ENCODE peak calls at places on chromosome 1, in nine cellular contexts. One of them, this sample, is unnamed.

GRCh38 chr1:38246955-38247952 is 200.7 kb upstream of the POU3F1 start:
- DNase-seq in CD8-positive, alpha-beta T cell: no peak
- DNase-seq in cardiac muscle cell: no peak
- DNase-seq in tibial nerve: no peak
- DNase-seq in dorsolateral prefrontal cortex: no peak
- DNase-seq in MM.1S: no peak
- DNase-seq in upper lobe of right lung: no peak
- DNase-seq in ascending aorta: no peak
- DNase-seq in HFF-Myc: peak; percentile 26
- DNase-seq in this sample: no peak

GRCh38 chr1:11281518-11282331 is 8.7 kb downstream of the UBIAD1 start:
- DNase-seq in upper lobe of right lung: no peak
- DNase-seq in HFF-Myc: no peak
- DNase-seq in dorsolateral prefrontal cortex: no peak
- DNase-seq in MM.1S: no peak
- DNase-seq in ascending aorta: peak; percentile 69
- DNase-seq in CD8-positive, alpha-beta T cell: no peak
- DNase-seq in cardiac muscle cell: peak; percentile 95
- DNase-seq in tibial nerve: peak; percentile 8
- DNase-seq in this sample: peak; percentile 90

GRCh38 chr1:153610334-153611023 is 2.5 kb downstream of the S100A16 start:
- DNase-seq in CD8-positive, alpha-beta T cell: no peak
- DNase-seq in tibial nerve: no peak
- DNase-seq in HFF-Myc: no peak
- DNase-seq in cardiac muscle cell: no peak
- DNase-seq in dorsolateral prefrontal cortex: no peak
- DNase-seq in ascending aorta: no peak
- DNase-seq in upper lobe of right lung: no peak
- DNase-seq in MM.1S: no peak
- DNase-seq in this sample: no peak

GRCh38 chr1:238063454-238063853 is 172.7 kb upstream of the ZP4 start:
- DNase-seq in CD8-positive, alpha-beta T cell: no peak
- DNase-seq in cardiac muscle cell: no peak
- DNase-seq in dorsolateral prefrontal cortex: no peak
- DNase-seq in MM.1S: no peak
- DNase-seq in upper lobe of right lung: no peak
- DNase-seq in HFF-Myc: no peak
- DNase-seq in ascending aorta: no peak
- DNase-seq in tibial nerve: no peak
- DNase-seq in this sample: no peak

GRCh38 chr1:19009882-19010321 is 53.4 kb upstream of the IFFO2 start:
- DNase-seq in ascending aorta: peak; percentile 61
- DNase-seq in MM.1S: no peak
- DNase-seq in HFF-Myc: peak; percentile 72
- DNase-seq in tibial nerve: no peak
- DNase-seq in dorsolateral prefrontal cortex: no peak
- DNase-seq in cardiac muscle cell: peak; percentile 65
- DNase-seq in upper lobe of right lung: no peak
- DNase-seq in CD8-positive, alpha-beta T cell: no peak
- DNase-seq in this sample: peak; percentile 64

GRCh38 chr1:167171286-167171929 is 49.3 kb upstream of the POU2F1 start:
- DNase-seq in tibial nerve: no peak
- DNase-seq in CD8-positive, alpha-beta T cell: no peak
- DNase-seq in MM.1S: no peak
- DNase-seq in HFF-Myc: no peak
- DNase-seq in cardiac muscle cell: peak; percentile 19
- DNase-seq in dorsolateral prefrontal cortex: no peak
- DNase-seq in ascending aorta: no peak
- DNase-seq in upper lobe of right lung: no peak
- DNase-seq in this sample: no peak

GRCh38 chr1:192941722-192942411 is 117.3 kb downstream of the UCHL5 start:
- DNase-seq in upper lobe of right lung: no peak
- DNase-seq in cardiac muscle cell: no peak
- DNase-seq in HFF-Myc: no peak
- DNase-seq in ascending aorta: no peak
- DNase-seq in tibial nerve: no peak
- DNase-seq in dorsolateral prefrontal cortex: no peak
- DNase-seq in CD8-positive, alpha-beta T cell: no peak
- DNase-seq in MM.1S: no peak
- DNase-seq in this sample: no peak

GRCh38 chr1:183685112-183685713 is 32.1 kb upstream of the APOBEC4 start:
- DNase-seq in MM.1S: peak; percentile 82
- DNase-seq in CD8-positive, alpha-beta T cell: peak; percentile 18
- DNase-seq in tibial nerve: peak; percentile 29
- DNase-seq in upper lobe of right lung: no peak
- DNase-seq in HFF-Myc: peak; percentile 35
- DNase-seq in dorsolateral prefrontal cortex: no peak
- DNase-seq in cardiac muscle cell: peak; percentile 75
- DNase-seq in ascending aorta: no peak
- DNase-seq in this sample: no peak

GRCh38 chr1:31222176-31222575 is 17.5 kb downstream of the NKAIN1 start:
- DNase-seq in dorsolateral prefrontal cortex: no peak
- DNase-seq in HFF-Myc: no peak
- DNase-seq in cardiac muscle cell: no peak
- DNase-seq in upper lobe of right lung: no peak
- DNase-seq in ascending aorta: no peak
- DNase-seq in CD8-positive, alpha-beta T cell: no peak
- DNase-seq in MM.1S: no peak
- DNase-seq in tibial nerve: no peak
- DNase-seq in this sample: no peak

GRCh38 chr1:42260376-42261078 is 74.5 kb downstream of the FOXJ3 start:
- DNase-seq in CD8-positive, alpha-beta T cell: no peak
- DNase-seq in ascending aorta: no peak
- DNase-seq in upper lobe of right lung: no peak
- DNase-seq in tibial nerve: no peak
- DNase-seq in MM.1S: peak; percentile 69
- DNase-seq in cardiac muscle cell: no peak
- DNase-seq in HFF-Myc: no peak
- DNase-seq in dorsolateral prefrontal cortex: no peak
- DNase-seq in this sample: no peak

GRCh38 chr1:42267904-42268303 is 67.1 kb downstream of the FOXJ3 start:
- DNase-seq in HFF-Myc: no peak
- DNase-seq in cardiac muscle cell: no peak
- DNase-seq in upper lobe of right lung: no peak
- DNase-seq in CD8-positive, alpha-beta T cell: no peak
- DNase-seq in ascending aorta: no peak
- DNase-seq in tibial nerve: no peak
- DNase-seq in MM.1S: no peak
- DNase-seq in dorsolateral prefrontal cortex: no peak
- DNase-seq in this sample: no peak

GRCh38 chr1:42264791-42265190 is 70.2 kb downstream of the FOXJ3 start:
- DNase-seq in upper lobe of right lung: no peak
- DNase-seq in HFF-Myc: no peak
- DNase-seq in cardiac muscle cell: no peak
- DNase-seq in dorsolateral prefrontal cortex: no peak
- DNase-seq in MM.1S: no peak
- DNase-seq in CD8-positive, alpha-beta T cell: no peak
- DNase-seq in ascending aorta: no peak
- DNase-seq in tibial nerve: no peak
- DNase-seq in this sample: no peak

GRCh38 chr1:42263019-42263418 is 72.0 kb downstream of the FOXJ3 start:
- DNase-seq in dorsolateral prefrontal cortex: no peak
- DNase-seq in cardiac muscle cell: no peak
- DNase-seq in upper lobe of right lung: no peak
- DNase-seq in CD8-positive, alpha-beta T cell: no peak
- DNase-seq in tibial nerve: no peak
- DNase-seq in ascending aorta: no peak
- DNase-seq in MM.1S: no peak
- DNase-seq in HFF-Myc: no peak
- DNase-seq in this sample: no peak

GRCh38 chr1:42266253-42267135 is 68.5 kb downstream of the FOXJ3 start:
- DNase-seq in upper lobe of right lung: no peak
- DNase-seq in ascending aorta: no peak
- DNase-seq in dorsolateral prefrontal cortex: no peak
- DNase-seq in HFF-Myc: no peak
- DNase-seq in MM.1S: no peak
- DNase-seq in tibial nerve: no peak
- DNase-seq in cardiac muscle cell: no peak
- DNase-seq in CD8-positive, alpha-beta T cell: no peak
- DNase-seq in this sample: no peak
- TF ChIP-seq CTCF in upper lobe of right lung: no peak
- TF ChIP-seq CTCF in ascending aorta: no peak
- TF ChIP-seq CTCF in dorsolateral prefrontal cortex: no peak
- TF ChIP-seq CTCF in HFF-Myc: no peak
- TF ChIP-seq CTCF in MM.1S: no peak
- TF ChIP-seq CTCF in tibial nerve: no peak
- TF ChIP-seq CTCF in cardiac muscle cell: no peak
- TF ChIP-seq CTCF in CD8-positive, alpha-beta T cell: no peak
- TF ChIP-seq CTCF in this sample: no peak

GRCh38 chr1:20551945-20552727 is at the start of gene FAM43B:
- DNase-seq in HFF-Myc: no peak
- DNase-seq in dorsolateral prefrontal cortex: peak; percentile 74
- DNase-seq in tibial nerve: peak; percentile 26
- DNase-seq in cardiac muscle cell: peak; percentile 74
- DNase-seq in upper lobe of right lung: peak; percentile 66
- DNase-seq in ascending aorta: no peak
- DNase-seq in CD8-positive, alpha-beta T cell: no peak
- DNase-seq in MM.1S: no peak
- DNase-seq in this sample: no peak
- H3K4me3 ChIP-seq in HFF-Myc: peak within 1 kb of the TSS; percentile 19
- H3K4me3 ChIP-seq in dorsolateral prefrontal cortex: peak within 1 kb of the TSS; percentile 53
- H3K4me3 ChIP-seq in tibial nerve: no peak within 1 kb of the TSS
- H3K4me3 ChIP-seq in cardiac muscle cell: peak within 1 kb of the TSS; percentile 36
- H3K4me3 ChIP-seq in upper lobe of right lung: peak within 1 kb of the TSS; percentile 28
- H3K4me3 ChIP-seq in ascending aorta: peak within 1 kb of the TSS; percentile 55
- H3K4me3 ChIP-seq in CD8-positive, alpha-beta T cell: no peak within 1 kb of the TSS
- H3K4me3 ChIP-seq in MM.1S: no peak within 1 kb of the TSS
- H3K4me3 ChIP-seq in this sample: peak within 1 kb of the TSS; percentile 33

DNA sequence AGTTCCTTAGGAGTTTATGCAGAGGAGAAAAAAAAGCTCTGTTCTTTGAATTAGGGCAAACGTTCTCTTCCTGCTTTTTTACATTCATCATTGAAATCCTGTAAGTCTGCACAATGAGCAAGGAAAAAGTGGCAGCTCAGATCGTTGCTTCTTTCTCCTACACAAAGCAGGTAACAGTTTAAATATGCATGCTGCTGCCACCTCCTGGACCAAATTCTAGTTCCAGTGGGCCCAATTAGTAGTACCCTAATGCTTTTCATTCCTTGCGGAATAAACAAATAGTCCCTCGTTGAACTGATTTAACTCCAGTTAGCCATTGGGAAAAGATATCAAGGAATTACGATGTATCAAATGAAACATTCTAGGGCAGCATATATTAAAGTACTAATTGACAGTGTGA is 20.1 kb downstream of the YTHDF2 start:
- DNase-seq in HFF-Myc: no peak
- DNase-seq in cardiac muscle cell: peak; percentile 27
- DNase-seq in CD8-positive, alpha-beta T cell: no peak
- DNase-seq in MM.1S: no peak
- DNase-seq in upper lobe of right lung: no peak
- DNase-seq in tibial nerve: no peak
- DNase-seq in ascending aorta: no peak
- DNase-seq in dorsolateral prefrontal cortex: no peak
- DNase-seq in this sample: no peak
- TF ChIP-seq CTCF in HFF-Myc: no peak
- TF ChIP-seq CTCF in cardiac muscle cell: no peak
- TF ChIP-seq CTCF in CD8-positive, alpha-beta T cell: peak; percentile 39
- TF ChIP-seq CTCF in MM.1S: peak; percentile 18
- TF ChIP-seq CTCF in upper lobe of right lung: peak; percentile 24
- TF ChIP-seq CTCF in tibial nerve: no peak
- TF ChIP-seq CTCF in ascending aorta: no peak
- TF ChIP-seq CTCF in dorsolateral prefrontal cortex: no peak
- TF ChIP-seq CTCF in this sample: no peak

DNA sequence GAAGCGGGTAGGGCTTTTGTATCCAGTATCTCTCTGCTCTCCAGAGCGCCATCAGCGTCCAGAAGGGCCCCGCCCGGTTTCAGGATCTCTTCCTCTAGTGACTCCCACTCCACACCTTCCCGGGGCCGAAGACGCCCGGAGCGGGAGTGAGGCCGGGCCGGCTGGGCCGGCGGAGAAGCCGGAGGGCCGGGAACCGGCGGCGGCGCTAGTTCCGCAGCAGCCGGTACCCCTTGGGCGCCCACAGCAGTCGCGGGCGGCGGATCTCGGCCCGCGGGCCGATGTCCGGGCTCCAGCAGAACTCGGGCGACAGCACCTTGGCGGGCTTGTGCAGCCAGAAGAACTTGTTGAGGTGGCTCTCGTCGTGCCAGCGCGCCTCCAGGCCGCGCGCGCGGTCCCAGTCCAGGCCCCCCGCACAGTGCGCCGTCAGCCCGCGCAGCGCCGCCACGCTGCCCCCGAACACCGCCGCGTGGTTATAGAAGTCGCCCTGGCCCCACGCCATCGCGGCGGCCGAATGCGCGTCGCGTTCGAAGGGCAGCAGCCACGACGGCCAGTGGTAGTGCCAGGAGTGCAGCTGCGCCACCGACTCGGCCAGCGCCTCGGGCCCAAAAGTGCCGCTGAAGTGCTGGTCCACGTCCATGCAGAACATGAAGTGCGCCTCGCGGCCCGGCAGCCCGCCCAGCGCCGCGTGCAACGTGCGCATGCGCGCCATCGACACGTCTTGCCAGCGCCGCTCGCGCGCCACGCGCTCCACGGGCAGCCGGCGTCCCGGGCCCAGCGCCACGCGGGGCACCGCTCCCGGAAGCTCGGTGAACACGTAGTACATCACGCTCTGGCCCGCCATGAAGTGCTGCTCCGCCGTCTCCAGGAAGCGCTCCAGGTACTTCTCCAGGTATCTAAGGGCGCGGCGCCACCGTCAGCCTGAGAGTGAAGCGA is 14.1 kb downstream of the A3GALT2 start:
- DNase-seq in upper lobe of right lung: peak; percentile 79
- DNase-seq in CD8-positive, alpha-beta T cell: no peak
- DNase-seq in tibial nerve: no peak
- DNase-seq in ascending aorta: no peak
- DNase-seq in MM.1S: no peak
- DNase-seq in cardiac muscle cell: peak; percentile 68
- DNase-seq in HFF-Myc: no peak
- DNase-seq in dorsolateral prefrontal cortex: no peak
- DNase-seq in this sample: no peak
- H3K4me3 ChIP-seq in upper lobe of right lung: peak overlapping the region; percentile 31
- H3K4me3 ChIP-seq in CD8-positive, alpha-beta T cell: no peak overlapping the region
- H3K4me3 ChIP-seq in tibial nerve: peak overlapping the region; percentile 18
- H3K4me3 ChIP-seq in ascending aorta: peak overlapping the region; percentile 60
- H3K4me3 ChIP-seq in MM.1S: no peak overlapping the region
- H3K4me3 ChIP-seq in cardiac muscle cell: no peak overlapping the region
- H3K4me3 ChIP-seq in HFF-Myc: no peak overlapping the region
- H3K4me3 ChIP-seq in dorsolateral prefrontal cortex: peak overlapping the region; percentile 37
- H3K4me3 ChIP-seq in this sample: peak overlapping the region; percentile 18

This sample was measured in AG04449.